ENCODE peak calls at places on chromosomes 4 and X, in six cellular contexts. K is GM12878, X is endothelial cell of umbilical vein, I is K562, W is A549, S is HepG2. N is an unnamed sample.

GRCh38 chrX:9122504-9123245 is 88.7 kb upstream of the FAM9B start:
- DNase-seq in X (no peak), K (no peak), S (no peak), I (no peak), W (no peak), N (no peak)

GRCh38 chrX:13373027-13373806 is 53.4 kb upstream of the ATXN3L start:
- DNase-seq in K (no peak), I (no peak), X (no peak), W (no peak), S (no peak), N (no peak)

GRCh38 chrX:20530319-20530979 is 263.7 kb upstream of the RPS6KA3 start:
- DNase-seq in I (peak), X (peak), W (peak), K (peak), S (peak), N (peak)

GRCh38 chr4:142656178-142656577 is 189.9 kb downstream of the INPP4B start:
- DNase-seq in I (no peak), K (no peak), W (peak), S (no peak), X (no peak), N (peak)

GRCh38 chrX:45011131-45011530 is 138.1 kb downstream of the KDM6A start:
- DNase-seq in X (no peak), W (peak), S (no peak), K (no peak), I (no peak), N (no peak)

GRCh38 chrX:123818243-123818642 is 41.6 kb upstream of the XIAP start:
- DNase-seq in X (no peak), I (no peak), K (no peak), W (peak), S (peak), N (no peak)

GRCh38 chr4:107058828-107059227 is 22.7 kb upstream of the DKK2 start:
- DNase-seq in I (no peak), S (no peak), K (no peak), X (peak), W (no peak), N (no peak)

GRCh38 chrX:121831601-121832000 is 784.2 kb downstream of the GLUD2 start:
- DNase-seq in X (no peak), I (no peak), K (no peak), W (no peak), S (no peak), N (no peak)

GRCh38 chr4:2721586-2721985 is 34.5 kb downstream of the TNIP2 start:
- DNase-seq in W (no peak), X (no peak), I (no peak), S (no peak), K (no peak), N (no peak)

GRCh38 chrX:40122487-40122886 is 24.7 kb upstream of the BCOR start:
- DNase-seq in W (no peak), K (no peak), I (no peak), S (no peak), X (no peak), N (no peak)

GRCh38 chrX:40130207-40130606 is 32.4 kb upstream of the BCOR start:
- DNase-seq in K (no peak), S (no peak), X (no peak), I (no peak), W (peak), N (no peak)

GRCh38 chrX:40121618-40122017 is 23.9 kb upstream of the BCOR start:
- DNase-seq in X (no peak), K (no peak), I (no peak), S (no peak), W (no peak), N (no peak)

GRCh38 chrX:40131644-40132376 is 34.1 kb upstream of the BCOR start:
- DNase-seq in K (no peak), W (no peak), X (no peak), I (no peak), S (no peak), N (no peak)

DNA sequence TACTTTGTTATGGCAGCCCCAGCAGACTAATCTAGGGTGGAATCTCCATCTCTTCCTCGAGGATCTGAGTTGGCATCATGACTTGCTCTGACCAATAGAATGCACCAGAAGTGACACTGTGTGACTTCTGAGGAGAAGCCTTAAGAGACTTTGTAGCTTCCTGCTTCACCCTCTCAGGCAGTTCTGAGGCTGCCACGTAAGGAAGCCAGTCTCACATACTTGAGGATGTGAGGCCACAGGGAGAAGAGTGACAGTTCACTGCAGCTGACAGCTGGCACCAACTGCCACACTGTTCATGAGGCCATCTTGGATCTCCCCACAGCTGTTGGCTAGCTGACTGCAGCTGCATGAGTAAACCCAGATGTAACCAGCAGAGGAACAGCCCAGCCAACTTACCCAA is 29.3 kb upstream of the BCOR start:
- DNase-seq in K (no peak), I (no peak), S (no peak), W (no peak), X (no peak), N (peak)
- H3K4me3 ChIP-seq in K (no peak), I (no peak), S (no peak), W (no peak), X (no peak), N (no peak)

GRCh38 chrX:153671589-153672530 is 1.8 kb downstream of the PNCK start:
- DNase-seq in K (no peak), I (no peak), W (no peak), S (no peak), X (no peak), N (no peak)
- TF ChIP-seq MYC in K (no peak), I (no peak), W (no peak), S (no peak), X (no peak), N (no peak)

GRCh38 chr4:117134386-117134785 is 49.0 kb upstream of the TRAM1L1 start:
- DNase-seq in S (peak), X (peak), I (no peak), W (peak), K (peak), N (peak)
- H3K4me3 ChIP-seq in S (no peak), X (no peak), I (no peak), W (no peak), K (no peak), N (no peak)

GRCh38 chr4:150699599-150699998 is 117.6 kb downstream of the MAB21L2 start:
- DNase-seq in X (no peak), I (no peak), K (no peak), S (no peak), W (no peak), N (no peak)

GRCh38 chr4:150695162-150695561 is 113.2 kb downstream of the MAB21L2 start:
- DNase-seq in I (no peak), S (no peak), K (no peak), X (no peak), W (no peak), N (no peak)

GRCh38 chr4:150694438-150694837 is 112.5 kb downstream of the MAB21L2 start:
- DNase-seq in S (no peak), I (no peak), X (no peak), K (no peak), W (no peak), N (no peak)
- TF ChIP-seq MYC in S (no peak), I (no peak), X (no peak), K (no peak), W (no peak), N (no peak)

GRCh38 chrX:119688856-119689455 is 4.0 kb downstream of the SEPTIN6 start:
- DNase-seq in S (no peak), I (no peak), W (no peak), K (no peak), X (no peak), N (no peak)
- H3K4me3 ChIP-seq in S (no peak), I (no peak), W (no peak), K (peak), X (no peak), N (no peak)

GRCh38 chr4:152456609-152457008 is 79.3 kb downstream of the FBXW7 start:
- DNase-seq in S (no peak), I (no peak), W (no peak), K (no peak), X (no peak), N (no peak)
- TF ChIP-seq MYC in S (no peak), I (no peak), W (no peak), K (no peak), X (no peak), N (no peak)

GRCh38 chr4:88230399-88230798 is 54.0 kb downstream of the PPM1K start:
- DNase-seq in I (no peak), S (no peak), K (no peak), W (no peak), X (no peak), N (no peak)
- H3K4me3 ChIP-seq in I (no peak), S (no peak), K (no peak), W (no peak), X (no peak), N (no peak)

GRCh38 chr4:111450867-111451266 is 694.4 kb upstream of the FAM241A start:
- DNase-seq in S (no peak), X (peak), I (no peak), W (no peak), K (no peak), N (no peak)
- TF ChIP-seq MYC in S (no peak), X (no peak), I (no peak), W (no peak), K (no peak), N (no peak)

DNA sequence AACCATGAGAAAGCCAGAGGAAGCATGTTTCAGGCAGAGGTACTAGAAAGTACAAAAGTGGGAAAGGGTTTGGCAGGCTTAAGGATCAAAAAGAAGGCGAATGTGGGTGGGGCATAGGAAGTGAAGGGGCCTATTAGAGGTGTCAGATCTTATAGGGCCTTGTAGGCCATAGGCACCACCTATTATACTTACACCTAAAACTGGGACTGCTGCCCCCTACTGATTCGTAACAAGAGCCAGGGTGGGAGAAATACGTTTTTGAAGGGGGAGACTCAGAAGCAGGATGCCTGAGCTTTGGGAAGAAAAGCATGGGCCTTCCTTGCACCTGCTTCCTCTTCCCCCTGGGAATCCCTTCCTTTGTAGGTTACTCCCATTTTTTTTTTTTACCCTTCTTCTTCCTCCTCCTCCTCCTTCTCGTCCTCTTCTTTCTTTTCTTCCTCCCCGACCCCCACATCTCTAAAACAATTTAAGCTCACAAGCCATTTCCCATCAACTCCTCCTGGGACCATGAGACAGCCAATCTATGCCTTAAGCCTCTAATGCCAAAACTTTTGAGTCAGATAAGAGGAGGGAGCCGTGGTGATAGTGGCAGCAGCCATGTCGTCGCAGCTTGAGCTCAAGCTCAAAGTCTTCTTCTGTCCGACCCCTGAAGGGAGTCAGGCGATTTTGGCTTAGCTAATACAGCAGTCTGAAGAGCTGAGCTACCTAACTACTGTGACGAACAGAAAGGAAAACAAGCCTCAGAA is 40.8 kb upstream of the GPC3 start:
- DNase-seq in K (no peak), S (peak), X (no peak), W (no peak), I (peak), N (peak)
- H3K4me3 ChIP-seq in K (no peak), S (peak), X (no peak), W (no peak), I (no peak), N (no peak)

DNA sequence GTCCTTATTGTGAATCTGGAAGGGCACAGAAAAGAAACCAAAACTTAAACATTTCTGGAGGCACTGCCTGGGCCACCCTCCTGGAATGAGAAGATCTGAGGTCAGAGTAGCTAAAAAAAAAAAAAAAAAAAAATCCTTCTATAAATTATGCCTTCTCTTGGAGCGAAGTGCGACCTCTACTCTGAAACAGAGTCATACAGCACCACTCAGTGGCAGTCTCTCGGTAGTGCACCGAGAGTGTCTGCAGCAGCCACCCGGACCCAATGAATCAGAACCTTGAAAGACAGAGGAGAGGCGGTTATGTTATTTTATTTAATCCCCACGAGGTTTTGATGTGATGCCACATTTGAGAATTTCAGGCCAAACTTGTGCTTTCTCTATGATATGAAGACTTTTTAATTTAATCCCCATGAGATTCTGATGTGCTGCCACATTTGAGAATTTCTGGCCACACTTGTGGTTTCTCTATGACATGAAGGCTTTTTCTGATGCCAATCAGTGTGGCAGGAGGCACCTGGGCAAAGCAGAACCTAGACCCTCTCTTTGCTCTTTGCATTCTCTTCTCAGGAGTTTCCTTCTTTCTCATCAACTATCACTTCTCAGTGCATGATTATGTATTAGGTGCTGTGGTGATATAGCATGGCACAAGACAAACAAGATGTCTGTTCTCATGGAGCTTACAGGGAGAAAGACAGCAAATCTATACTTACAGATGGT is 5.6 kb upstream of the CT47C1 start:
- DNase-seq in K (no peak), I (peak), X (peak), W (peak), S (peak), N (peak)
- TF ChIP-seq MYC in K (no peak), I (no peak), X (no peak), W (no peak), S (no peak), N (no peak)